ENCODE peak calls at places on chromosome 9, in six cellular contexts. U, R, K, A, J and L are unnamed samples.

GRCh38 chr9:35736201-35736633 is 3.8 kb downstream of the CREB3 start:
- DNase-seq in U (peak; percentile 72), R (peak; percentile 80), K (peak; percentile 87), A (no peak), J (peak; percentile 73), L (peak; percentile 75)

GRCh38 chr9:89400398-89401116 is 82.3 kb downstream of the SECISBP2 start:
- DNase-seq in U (peak; percentile 90), R (no peak), K (no peak), A (no peak), J (no peak), L (no peak)

GRCh38 chr9:77440057-77440456 is 208.1 kb downstream of the GNA14 start:
- DNase-seq in U (peak; percentile 42), R (no peak), K (no peak), A (no peak), J (no peak), L (no peak)

GRCh38 chr9:71758785-71759184 is 9.5 kb downstream of the CEMIP2 start:
- DNase-seq in U (no peak), R (no peak), K (peak; percentile 82), A (no peak), J (peak; percentile 96), L (peak; percentile 21)

GRCh38 chr9:97759611-97760288 is 62.6 kb upstream of the XPA start:
- DNase-seq in U (no peak), R (peak; percentile 11), K (no peak), A (no peak), J (peak; percentile 96), L (no peak)

GRCh38 chr9:132142883-132143282 is 19.0 kb upstream of the NTNG2 start:
- DNase-seq in U (peak; percentile 20), R (no peak), K (no peak), A (no peak), J (no peak), L (no peak)

GRCh38 chr9:110255064-110255416 is 1.3 kb downstream of the TXN start:
- DNase-seq in U (no peak), R (no peak), K (no peak), A (no peak), J (no peak), L (no peak)

GRCh38 chr9:135711411-135711810 is 9.4 kb downstream of the KCNT1 start:
- DNase-seq in U (no peak), R (no peak), K (no peak), A (no peak), J (no peak), L (no peak)

GRCh38 chr9:110142868-110143866 is 64.8 kb downstream of the C9orf152 start:
- DNase-seq in U (no peak), R (no peak), K (peak; percentile 26), A (no peak), J (no peak), L (peak; percentile 12)

GRCh38 chr9:93232388-93232965 is 48.5 kb downstream of the WNK2 start:
- DNase-seq in U (peak; percentile 12), R (no peak), K (no peak), A (no peak), J (no peak), L (no peak)

GRCh38 chr9:93467462-93467861 is 14.1 kb upstream of the FAM120AOS start:
- DNase-seq in U (no peak), R (no peak), K (no peak), A (no peak), J (no peak), L (no peak)

GRCh38 chr9:110029422-110029814 is 178.5 kb downstream of the C9orf152 start:
- DNase-seq in U (peak; percentile 80), R (peak; percentile 23), K (peak; percentile 91), A (no peak), J (peak; percentile 82), L (no peak)

GRCh38 chr9:120877276-120878034 is 467 bp upstream of the PHF19 start:
- DNase-seq in U (peak; percentile 89), R (peak; percentile 83), K (peak; percentile 76), A (no peak), J (peak; percentile 54), L (peak; percentile 100)

GRCh38 chr9:86324308-86324707 is 29.9 kb downstream of the TUT7 start:
- DNase-seq in U (no peak), R (no peak), K (no peak), A (no peak), J (no peak), L (no peak)

GRCh38 chr9:37030591-37030939 is 3.5 kb downstream of the PAX5 start:
- DNase-seq in U (no peak), R (no peak), K (no peak), A (no peak), J (no peak), L (no peak)

GRCh38 chr9:95193067-95193466 is 124.4 kb downstream of the FANCC start:
- DNase-seq in U (peak; percentile 6), R (no peak), K (no peak), A (no peak), J (no peak), L (no peak)

GRCh38 chr9:133782157-133783130 is 44.3 kb upstream of the SARDH start:
- DNase-seq in U (peak; percentile 69), R (peak; percentile 75), K (peak; percentile 68), A (peak; percentile 13), J (peak; percentile 34), L (peak; percentile 77)

GRCh38 chr9:94018628-94019027 is 63.5 kb upstream of the BARX1 start:
- DNase-seq in U (peak; percentile 70), R (no peak), K (no peak), A (no peak), J (no peak), L (no peak)

GRCh38 chr9:109765821-109766220 is 14.2 kb upstream of the PALM2AKAP2 start:
- DNase-seq in U (no peak), R (no peak), K (no peak), A (no peak), J (no peak), L (no peak)

GRCh38 chr9:133844876-133845658 is 106.9 kb upstream of the SARDH start:
- DNase-seq in U (peak; percentile 24), R (no peak), K (peak; percentile 86), A (no peak), J (no peak), L (no peak)

GRCh38 chr9:95642189-95642588 is 125.4 kb upstream of the PTCH1 start:
- DNase-seq in U (no peak), R (no peak), K (no peak), A (no peak), J (no peak), L (no peak)

GRCh38 chr9:96874947-96875459 is 20.7 kb upstream of the ZNF782 start:
- DNase-seq in U (peak; percentile 63), R (peak; percentile 35), K (peak; percentile 73), A (peak; percentile 40), J (peak; percentile 76), L (no peak)

GRCh38 chr9:5617749-5618148 is 11.2 kb upstream of the RIC1 start:
- DNase-seq in U (peak; percentile 85), R (no peak), K (no peak), A (peak; percentile 92), J (no peak), L (no peak)

GRCh38 chr9:121888438-121888775 is 204.7 kb downstream of the TTLL11 start:
- DNase-seq in U (no peak), R (peak; percentile 29), K (no peak), A (no peak), J (no peak), L (no peak)

GRCh38 chr9:136653323-136654064 is 9.2 kb upstream of the EGFL7 start:
- DNase-seq in U (no peak), R (no peak), K (no peak), A (no peak), J (no peak), L (no peak)

GRCh38 chr9:94085062-94085639 is 887 bp downstream of the PTPDC1 start:
- DNase-seq in U (no peak), R (no peak), K (no peak), A (no peak), J (peak; percentile 59), L (peak; percentile 31)

GRCh38 chr9:119343161-119343720 is 26.0 kb downstream of the BRINP1 start:
- DNase-seq in U (no peak), R (no peak), K (no peak), A (no peak), J (no peak), L (no peak)

DNA sequence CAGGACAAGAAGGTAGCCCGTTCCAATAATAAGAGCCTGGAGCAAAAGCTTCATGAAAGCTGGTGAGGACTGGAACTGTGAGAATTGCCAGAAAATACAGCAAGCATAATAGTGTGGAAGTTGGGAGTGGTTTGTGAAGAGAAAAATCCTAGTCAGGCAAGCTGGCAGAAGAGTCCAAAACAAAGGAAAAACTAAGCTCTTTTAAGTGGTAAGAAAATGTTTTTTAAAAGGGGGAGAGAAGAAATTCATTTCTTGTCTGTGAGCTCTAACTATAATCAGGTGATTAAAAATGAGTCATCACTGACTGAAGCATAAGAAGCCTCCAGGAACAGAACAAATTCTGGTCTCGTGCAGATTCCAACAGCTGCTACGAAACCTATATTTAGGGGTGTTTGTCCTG is 102.6 kb downstream of the CAAP1 start:
- DNase-seq in U (no peak), R (no peak), K (no peak), A (no peak), J (no peak), L (no peak)
- TF ChIP-seq MYC in U (no peak), R (no peak), K (no peak), A (no peak), J (no peak), L (no peak)

GRCh38 chr9:73441890-73442818 is 290.5 kb downstream of the ANXA1 start:
- DNase-seq in U (no peak), R (no peak), K (no peak), A (no peak), J (no peak), L (no peak)
- TF ChIP-seq MYC in U (no peak), R (no peak), K (no peak), A (no peak), J (no peak), L (no peak)

DNA sequence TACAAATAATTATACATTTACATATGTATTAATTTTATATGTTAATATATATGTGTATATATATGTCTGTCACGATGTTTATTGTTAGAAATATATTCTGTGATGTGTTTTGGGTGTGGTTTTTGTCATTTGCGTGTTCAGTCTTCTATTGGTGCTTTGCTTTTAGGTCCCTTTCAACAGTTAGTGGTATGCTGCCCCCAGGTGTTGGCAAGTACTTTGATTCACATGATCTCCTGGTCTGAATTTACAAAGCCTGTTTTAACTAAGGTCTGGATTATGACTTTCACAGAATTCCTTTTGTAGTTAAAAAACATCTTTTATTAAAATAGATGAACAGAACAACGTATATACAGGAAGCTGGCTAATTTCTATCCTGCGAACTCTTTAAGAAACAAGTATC is 271.5 kb downstream of the CCDC171 start:
- DNase-seq in U (peak; percentile 41), R (no peak), K (peak; percentile 23), A (no peak), J (peak; percentile 28), L (no peak)
- TF ChIP-seq MYC in U (no peak), R (no peak), K (no peak), A (no peak), J (no peak), L (no peak)

DNA sequence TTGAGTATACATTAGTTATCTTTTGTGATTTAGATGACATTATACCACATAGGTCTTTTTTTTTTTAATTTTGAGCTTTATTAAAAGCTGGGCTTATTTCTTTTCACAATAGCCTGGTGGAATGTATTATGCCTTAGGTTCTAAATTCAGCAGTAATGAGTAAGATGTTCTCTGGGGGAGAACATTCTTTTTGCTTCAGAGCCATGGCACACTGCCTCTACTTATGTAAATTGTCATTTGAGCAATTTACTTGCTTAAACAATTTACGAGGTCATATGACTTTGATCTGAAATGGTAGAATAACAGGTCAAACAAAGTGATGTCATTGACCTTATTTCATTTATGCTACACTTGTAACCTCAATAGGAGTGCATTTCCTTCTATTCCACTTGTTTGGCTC is 154.2 kb downstream of the FOCAD start:
- DNase-seq in U (no peak), R (no peak), K (no peak), A (no peak), J (peak; percentile 7), L (no peak)
- TF ChIP-seq MYC in U (no peak), R (no peak), K (no peak), A (no peak), J (no peak), L (no peak)